ENCODE peak calls at places on chromosomes 11 and 22, in seven cellular contexts. U is astrocyte of the spinal cord, N is DND-41, G is chondrocyte, Y is prostate gland, W is right atrium auricular region, X is PC-3. R is an unnamed sample.

GRCh38 chr11:66183581-66184048 is 84.8 kb upstream of the RAB1B start:
- DNase-seq in N (no peak), U (no peak), W (no peak), G (no peak), X (peak; percentile 8), Y (no peak), R (no peak)

GRCh38 chr22:47127441-47127871 is 365.0 kb downstream of the TBC1D22A start:
- DNase-seq in X (no peak), Y (no peak), U (no peak), W (no peak), G (peak; percentile 56), N (no peak), R (no peak)

GRCh38 chr11:69280994-69281393 is 13.0 kb upstream of the MYEOV start:
- DNase-seq in X (peak; percentile 97), W (peak; percentile 79), U (peak; percentile 83), Y (no peak), N (no peak), G (no peak), R (no peak)

GRCh38 chr11:130216221-130216550 is 56.6 kb downstream of the ST14 start:
- DNase-seq in N (no peak), X (no peak), W (no peak), U (no peak), Y (no peak), G (no peak), R (no peak)

GRCh38 chr22:20663941-20664593 is 109.8 kb upstream of the SERPIND1 start:
- DNase-seq in W (no peak), X (no peak), Y (no peak), U (no peak), G (no peak), N (no peak), R (peak; percentile 37)

GRCh38 chr11:120514541-120515121 is 3.1 kb downstream of the GRIK4 start:
- DNase-seq in W (no peak), N (no peak), X (no peak), U (no peak), G (peak; percentile 86), Y (no peak), R (no peak)

GRCh38 chr11:3894128-3894731 is 38.8 kb downstream of the STIM1 start:
- DNase-seq in N (peak; percentile 90), G (no peak), X (no peak), Y (no peak), U (no peak), W (no peak), R (no peak)

GRCh38 chr11:2933376-2934056 is 4.3 kb upstream of the PHLDA2 start:
- DNase-seq in N (peak; percentile 29), W (peak; percentile 75), X (peak; percentile 96), Y (no peak), G (peak; percentile 92), U (peak; percentile 80), R (no peak)

GRCh38 chr11:69692422-69692821 is 11.4 kb downstream of the FGF19 start:
- DNase-seq in U (no peak), Y (no peak), N (no peak), W (no peak), G (no peak), X (no peak), R (no peak)

GRCh38 chr22:32348031-32348611 is 9.5 kb upstream of the RFPL3 start:
- DNase-seq in Y (no peak), U (no peak), X (no peak), G (no peak), N (no peak), W (peak; percentile 42), R (peak; percentile 37)

GRCh38 chr22:34608716-34609115 is 457.2 kb upstream of the ISX start:
- DNase-seq in U (no peak), Y (no peak), N (no peak), W (no peak), G (no peak), X (no peak), R (no peak)

GRCh38 chr22:33476716-33477115 is 418.5 kb upstream of the SYN3 start:
- DNase-seq in Y (no peak), X (peak; percentile 19), W (no peak), N (no peak), U (no peak), G (no peak), R (no peak)

GRCh38 chr22:44572414-44573207 is 74.6 kb upstream of the RTL6 start:
- DNase-seq in Y (no peak), G (no peak), U (no peak), N (no peak), X (no peak), W (no peak), R (peak; percentile 52)

GRCh38 chr11:15800121-15800800 is 556.1 kb downstream of the SOX6 start:
- DNase-seq in X (peak; percentile 4), W (peak; percentile 64), G (no peak), N (no peak), U (peak; percentile 94), Y (no peak), R (no peak)

GRCh38 chr22:50010676-50011446 is 1.7 kb downstream of the IL17REL start:
- DNase-seq in N (no peak), U (no peak), Y (no peak), G (peak; percentile 75), X (no peak), W (no peak), R (no peak)

GRCh38 chr22:23856721-23857605 is 712 bp upstream of the SLC2A11 start:
- DNase-seq in U (peak; percentile 24), N (no peak), Y (peak; percentile 42), G (no peak), X (no peak), W (no peak), R (peak; percentile 75)

DNA sequence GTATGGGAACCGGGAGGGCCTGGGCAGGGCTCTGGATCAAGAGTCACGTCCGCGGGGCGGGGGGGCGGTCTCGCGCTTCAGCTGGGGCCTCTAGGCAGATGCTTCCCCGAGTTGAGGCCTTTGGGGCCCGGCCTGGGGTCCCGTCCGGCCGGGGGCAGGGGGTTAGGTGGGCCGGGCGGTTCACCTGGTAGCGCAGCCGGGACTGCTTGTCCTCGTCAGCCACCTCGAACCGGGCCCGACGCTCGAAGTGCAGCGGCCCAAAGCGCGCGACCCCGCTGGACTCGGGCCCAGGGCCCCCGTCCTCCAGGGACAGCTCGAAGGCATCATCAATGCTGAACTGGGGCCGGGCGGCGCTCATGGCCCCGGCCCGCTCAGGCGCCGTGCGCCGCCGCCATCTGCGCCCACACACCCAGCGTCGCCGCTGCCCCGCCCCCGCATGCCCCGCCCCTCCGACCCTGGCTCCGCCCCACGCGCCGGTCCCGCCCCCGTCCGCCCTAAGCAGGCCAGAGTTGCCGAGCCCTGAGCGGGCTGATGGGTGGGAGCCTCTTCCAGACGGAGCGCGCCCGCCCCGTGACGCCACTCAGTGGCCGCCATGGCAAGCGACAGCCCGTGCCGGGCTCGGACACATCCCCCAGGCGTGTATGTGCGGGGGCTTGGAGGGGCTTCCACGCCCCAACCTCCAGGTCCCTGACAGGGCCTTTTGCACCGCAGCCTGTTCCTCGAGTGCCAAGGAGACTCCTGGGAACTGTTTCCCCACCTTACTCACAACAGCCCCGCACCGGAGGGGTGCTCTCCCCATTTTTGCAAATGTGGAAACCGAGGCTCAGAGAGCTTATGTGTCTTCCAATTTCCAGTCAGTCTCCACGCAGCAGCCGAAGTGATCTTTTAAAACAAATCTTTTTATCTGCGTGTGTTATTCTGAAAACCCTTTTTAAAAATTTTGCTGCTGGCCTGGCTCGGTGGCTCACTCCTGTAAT is at the start of gene TMEM134:
- DNase-seq in W (peak; percentile 92), U (peak; percentile 91), Y (peak; percentile 90), N (peak; percentile 93), X (peak; percentile 92), G (peak; percentile 98), R (peak; percentile 95)
- TF ChIP-seq CTCF in W (peak; percentile 70), U (peak; percentile 45), Y (peak; percentile 63), N (peak; percentile 77), X (peak; percentile 65), G (peak; percentile 69), R (peak; percentile 62)

DNA sequence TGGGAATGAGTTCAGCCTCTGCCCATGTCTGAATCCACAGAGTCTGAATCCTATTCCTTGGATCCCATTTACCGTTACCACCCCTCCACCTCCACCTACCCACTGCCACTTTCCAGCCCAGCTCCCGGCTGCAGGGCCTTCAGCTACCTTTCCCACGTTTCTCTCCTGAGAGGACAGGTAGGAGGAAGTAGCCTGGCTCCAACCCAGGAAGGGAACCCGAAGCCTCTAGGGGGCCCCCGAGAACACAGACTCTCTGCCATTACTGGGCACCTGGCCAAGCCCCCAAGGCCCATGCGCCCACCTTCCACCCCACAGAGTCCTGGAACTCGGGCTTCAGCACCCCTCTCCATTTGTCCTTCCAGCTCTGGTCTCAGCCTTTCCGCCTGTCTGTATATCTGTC is 101.9 kb upstream of the LMO1 start:
- DNase-seq in U (no peak), Y (no peak), N (no peak), W (no peak), G (no peak), X (no peak), R (no peak)
- TF ChIP-seq CTCF in U (no peak), Y (no peak), N (no peak), W (no peak), G (no peak), X (peak; percentile 27), R (no peak)

DNA sequence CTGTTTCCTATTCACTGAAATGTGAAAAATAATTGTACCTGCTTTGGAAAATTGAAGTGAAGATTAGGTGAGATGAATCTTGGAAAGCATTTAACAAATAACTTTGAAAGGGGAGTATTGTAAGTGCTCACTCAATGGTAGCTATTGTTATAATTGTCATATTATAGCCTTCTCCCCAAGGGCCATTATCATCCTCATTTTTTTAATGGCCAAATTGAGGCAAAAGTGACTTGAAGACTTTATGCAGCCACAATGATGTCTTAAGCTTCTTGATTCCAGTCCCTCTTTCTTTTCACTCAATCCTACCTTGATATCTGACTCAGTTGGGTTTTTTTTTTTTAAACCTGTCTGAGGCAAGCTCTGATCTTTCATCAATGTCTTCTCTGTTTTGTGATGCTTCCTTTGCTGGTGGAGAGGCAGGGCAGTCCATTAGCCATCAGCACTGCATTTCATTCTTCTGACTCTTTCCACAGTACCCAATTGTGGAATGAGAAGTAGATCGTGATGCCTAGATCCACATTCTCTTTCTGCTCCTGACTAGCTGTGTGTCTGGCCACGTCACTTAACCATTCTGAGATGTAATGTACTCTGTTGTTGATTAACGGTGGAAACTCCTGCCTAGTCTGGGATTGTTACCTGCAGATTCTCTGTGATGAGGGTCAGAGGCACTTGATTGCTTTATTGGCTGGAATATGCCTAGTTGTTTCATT is 101.4 kb downstream of the DBX1 start:
- DNase-seq in N (no peak), X (no peak), W (no peak), G (no peak), Y (no peak), U (no peak), R (no peak)
- TF ChIP-seq CTCF in N (no peak), X (no peak), W (no peak), G (no peak), Y (no peak), U (no peak), R (no peak)

GRCh38 chr11:371716-372590 is 2.7 kb downstream of the B4GALNT4 start:
- DNase-seq in Y (no peak), N (no peak), G (peak; percentile 82), W (no peak), U (no peak), X (no peak), R (no peak)

GRCh38 chr11:371051-371450 is 1.8 kb downstream of the B4GALNT4 start:
- DNase-seq in N (no peak), U (no peak), X (no peak), G (peak; percentile 88), W (no peak), Y (no peak), R (no peak)

GRCh38 chr11:369336-370018 is at the start of gene B4GALNT4:
- DNase-seq in N (no peak), Y (peak; percentile 48), X (peak; percentile 43), W (no peak), G (peak; percentile 42), U (no peak), R (peak; percentile 77)

GRCh38 chr11:368414-369335 is 624 bp upstream of the B4GALNT4 start:
- DNase-seq in N (no peak), U (no peak), X (peak; percentile 22), Y (no peak), W (no peak), G (peak; percentile 94), R (peak; percentile 70)

GRCh38 chr11:370087-370941 is 1.0 kb downstream of the B4GALNT4 start:
- DNase-seq in W (no peak), U (no peak), N (no peak), X (no peak), Y (no peak), G (peak; percentile 77), R (no peak)
- TF ChIP-seq CTCF in W (no peak), U (no peak), N (no peak), X (no peak), Y (no peak), G (no peak), R (peak; percentile 10)

R was measured in type B pancreatic cell.